ENCODE peak calls at places on chromosomes 1 and 21, in five cellular contexts. E is NCI-H345, F is activated gamma-delta T cell treated with Interleukin-2 at 50 U/mL for 16 hours, K is Calu3, I is HCEC 1CT. T is an unnamed sample.

GRCh38 chr1:183331095-183331742 is 87.0 kb downstream of the NMNAT2 start:
- DNase-seq in K (peak), I (no peak), F (no peak), E (peak), T (no peak)

GRCh38 chr1:237470712-237471310 is 419.9 kb downstream of the ZP4 start:
- DNase-seq in F (no peak), E (no peak), I (no peak), K (peak), T (no peak)

GRCh38 chr1:211320980-211321379 is 5.7 kb upstream of the TRAF5 start:
- DNase-seq in F (no peak), I (no peak), E (no peak), K (no peak), T (no peak)

GRCh38 chr1:236030572-236030971 is 34.3 kb downstream of the NID1 start:
- DNase-seq in K (no peak), E (no peak), F (no peak), I (no peak), T (no peak)

GRCh38 chr1:177171536-177172123 is 872 bp downstream of the BRINP2 start:
- DNase-seq in K (no peak), I (no peak), F (no peak), E (no peak), T (no peak)

GRCh38 chr1:194600716-194601115 is 1414.3 kb upstream of the B3GALT2 start:
- DNase-seq in K (no peak), I (no peak), F (no peak), E (no peak), T (no peak)

GRCh38 chr1:109969430-109969829 is 15.1 kb upstream of the AHCYL1 start:
- DNase-seq in F (no peak), E (no peak), I (peak), K (no peak), T (no peak)

GRCh38 chr1:159779403-159779851 is 1.3 kb upstream of the DUSP23 start:
- DNase-seq in K (no peak), F (no peak), E (no peak), I (peak), T (no peak)

GRCh38 chr21:43027846-43028731 is 47.5 kb downstream of the CBS start:
- DNase-seq in F (no peak), I (no peak), E (no peak), K (no peak), T (no peak)

GRCh38 chr1:225299624-225300023 is 128.2 kb downstream of the LBR start:
- DNase-seq in K (no peak), F (no peak), I (peak), E (no peak), T (no peak)

GRCh38 chr1:54352755-54353154 is 53.4 kb downstream of the SSBP3 start:
- DNase-seq in F (no peak), K (no peak), E (no peak), I (no peak), T (no peak)

GRCh38 chr1:229108598-229109201 is 162.2 kb upstream of the RAB4A start:
- DNase-seq in F (no peak), K (peak), I (no peak), E (no peak), T (no peak)

GRCh38 chr1:221122501-221122900 is 243.3 kb downstream of the HLX start:
- DNase-seq in I (no peak), K (no peak), E (no peak), F (no peak), T (no peak)

GRCh38 chr1:159800177-159800935 is 1.8 kb upstream of the FCRL6 start:
- DNase-seq in K (no peak), F (peak), I (peak), E (no peak), T (no peak)

GRCh38 chr1:31327381-31327780 is 30.5 kb downstream of the ZCCHC17 start:
- DNase-seq in E (no peak), F (no peak), I (no peak), K (no peak), T (no peak)

GRCh38 chr1:52368383-52369172 is 2.6 kb upstream of the CC2D1B start:
- DNase-seq in K (peak), F (peak), E (peak), I (peak), T (peak)

GRCh38 chr21:36684957-36685714 is 13.8 kb upstream of the SIM2 start:
- DNase-seq in E (no peak), I (no peak), K (no peak), F (no peak), T (no peak)

GRCh38 chr1:196608401-196609113 is at the start of gene KCNT2:
- DNase-seq in E (peak), F (no peak), K (peak), I (peak), T (no peak)

GRCh38 chr21:41745971-41746743 is 20.7 kb downstream of the RIPK4 start:
- DNase-seq in I (no peak), K (no peak), E (no peak), F (no peak), T (no peak)

GRCh38 chr1:157377216-157377821 is 175.0 kb downstream of the FCRL5 start:
- DNase-seq in I (peak), E (peak), F (no peak), K (peak), T (peak)

GRCh38 chr1:157380523-157380922 is 171.8 kb downstream of the FCRL5 start:
- DNase-seq in F (no peak), E (no peak), K (no peak), I (no peak), T (no peak)

GRCh38 chr1:214506972-214507431 is 44.4 kb downstream of the PTPN14 start:
- DNase-seq in K (peak), F (no peak), E (no peak), I (no peak), T (no peak)

GRCh38 chr1:22613951-22614350 is 22.5 kb upstream of the C1QA start:
- DNase-seq in I (no peak), E (no peak), F (no peak), K (no peak), T (no peak)

GRCh38 chr1:159923203-159924024 is 1.9 kb downstream of the TAGLN2 start:
- DNase-seq in K (peak), E (peak), F (peak), I (peak), T (peak)

GRCh38 chr1:207021139-207021861 is 11.3 kb downstream of the C1orf116 start:
- DNase-seq in K (peak), E (no peak), F (no peak), I (peak), T (no peak)

GRCh38 chr1:240999826-241000225 is 357.2 kb downstream of the RGS7 start:
- DNase-seq in F (no peak), K (no peak), E (no peak), I (no peak), T (no peak)

GRCh38 chr21:38488640-38489282 is 9.5 kb downstream of the ERG start:
- DNase-seq in E (no peak), K (no peak), I (no peak), F (no peak), T (no peak)

GRCh38 chr1:22903113-22903512 is 69.6 kb downstream of the LACTBL1 start:
- DNase-seq in I (peak), E (no peak), K (peak), F (no peak), T (no peak)

GRCh38 chr1:51555866-51556619 is 37.0 kb upstream of the EPS15 start:
- DNase-seq in E (no peak), F (no peak), K (no peak), I (no peak), T (no peak)

GRCh38 chr1:150365945-150366344 is 2.0 kb downstream of the RPRD2 start:
- DNase-seq in K (no peak), F (no peak), E (no peak), I (peak), T (no peak)

GRCh38 chr1:189606795-189607476 is 870.7 kb downstream of the BRINP3 start:
- DNase-seq in F (no peak), K (no peak), E (no peak), I (peak), T (no peak)

GRCh38 chr1:31745071-31745897 is 18.9 kb downstream of the ADGRB2 start:
- DNase-seq in I (peak), E (peak), K (peak), F (peak), T (peak)

GRCh38 chr1:211934315-211934714 is 101.0 kb downstream of the INTS7 start:
- DNase-seq in F (no peak), E (no peak), I (no peak), K (no peak), T (no peak)

GRCh38 chr1:46400398-46400797 is 6.3 kb downstream of the FAAH start:
- DNase-seq in K (no peak), F (no peak), E (no peak), I (no peak), T (peak)

GRCh38 chr1:164772635-164773034 is 213.7 kb downstream of the PBX1 start:
- DNase-seq in F (no peak), I (peak), K (peak), E (peak), T (no peak)

GRCh38 chr1:177571485-177572076 is 398.3 kb downstream of the SEC16B start:
- DNase-seq in F (no peak), E (no peak), I (no peak), K (no peak), T (no peak)